ENCODE peak calls at places on chromosomes 16 and 17, in seven cellular contexts. B is tibial artery, T is K562, Z is HFF-Myc, R is WERI-Rb-1, X is pancreas, P is IMR-90. L is an unnamed sample.
A peak's percentile ranks its signal among the peaks of the same experiment; 100 is the strongest.

GRCh38 chr17:81537343-81537855 is 9.2 kb downstream of the FSCN2 start:
- DNase-seq in B (no peak), T (peak; percentile 54), Z (no peak), R (peak; percentile 85), X (peak; percentile 83), P (no peak), L (no peak)

GRCh38 chr16:84605339-84605848 is 12.5 kb downstream of the COTL1 start:
- DNase-seq in B (no peak), T (no peak), Z (no peak), R (no peak), X (no peak), P (no peak), L (no peak)

GRCh38 chr17:79465011-79466006 is 145.5 kb downstream of the RBFOX3 start:
- DNase-seq in B (no peak), T (no peak), Z (no peak), R (peak; percentile 66), X (no peak), P (no peak), L (no peak)

GRCh38 chr17:51166987-51167931 is 1.0 kb downstream of the NME2 start:
- DNase-seq in B (no peak), T (peak; percentile 83), Z (no peak), R (peak; percentile 75), X (peak; percentile 51), P (peak; percentile 19), L (no peak)

GRCh38 chr17:74928786-74929185 is 4.7 kb downstream of the OTOP2 start:
- DNase-seq in B (no peak), T (no peak), Z (no peak), R (no peak), X (no peak), P (no peak), L (no peak)

GRCh38 chr16:75044800-75045361 is 46.1 kb downstream of the ZNRF1 start:
- DNase-seq in B (peak; percentile 37), T (no peak), Z (no peak), R (no peak), X (no peak), P (no peak), L (no peak)

GRCh38 chr17:65985571-65985970 is 206.4 kb downstream of the CEP112 start:
- DNase-seq in B (no peak), T (no peak), Z (no peak), R (no peak), X (no peak), P (peak; percentile 20), L (peak; percentile 3)

GRCh38 chr16:25374556-25374955 is 116.9 kb upstream of the ZKSCAN2 start:
- DNase-seq in B (no peak), T (no peak), Z (no peak), R (no peak), X (no peak), P (no peak), L (no peak)

GRCh38 chr17:334974-335481 is 17.6 kb downstream of the RPH3AL start:
- DNase-seq in B (peak; percentile 16), T (no peak), Z (no peak), R (no peak), X (no peak), P (no peak), L (no peak)

GRCh38 chr16:5228369-5228768 is 130.8 kb upstream of the EEF2KMT start:
- DNase-seq in B (no peak), T (no peak), Z (no peak), R (no peak), X (no peak), P (no peak), L (no peak)

GRCh38 chr16:57533618-57534336 is 2.6 kb downstream of the CCDC102A start:
- DNase-seq in B (no peak), T (no peak), Z (no peak), R (peak; percentile 2), X (no peak), P (no peak), L (no peak)

GRCh38 chr17:71438631-71439146 is 682.1 kb upstream of the SOX9 start:
- DNase-seq in B (peak; percentile 18), T (no peak), Z (peak; percentile 86), R (no peak), X (no peak), P (peak; percentile 98), L (peak; percentile 70)

DNA sequence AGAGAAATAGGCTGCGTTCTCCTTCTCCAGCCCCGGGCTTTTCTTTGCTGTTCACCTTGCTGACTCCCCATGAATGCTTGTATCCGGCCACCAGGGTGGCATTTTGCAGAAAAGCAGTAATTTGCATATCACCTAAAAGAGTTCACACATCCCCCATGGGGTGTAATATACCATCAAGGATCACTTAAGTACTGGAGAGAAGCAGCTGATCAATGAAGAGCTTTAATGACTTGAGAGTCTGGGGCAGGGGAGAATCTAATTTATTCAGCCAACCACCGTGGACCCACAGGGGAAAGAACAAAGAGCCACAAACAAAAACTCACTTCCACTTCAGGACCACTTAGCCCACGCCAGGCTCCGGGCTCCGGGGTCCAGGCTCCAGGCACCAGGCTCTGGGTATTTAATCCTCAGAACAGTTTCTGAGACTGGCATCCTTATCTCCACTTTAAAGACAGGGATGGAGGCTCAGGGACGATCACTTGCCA is 33.9 kb upstream of the SEC14L1 start:
- DNase-seq in B (no peak), T (no peak), Z (no peak), R (no peak), X (no peak), P (no peak), L (no peak)
- H3K4me3 ChIP-seq in B (no peak overlapping the region), T (no peak overlapping the region), Z (no peak overlapping the region), R (no peak overlapping the region), X (no peak overlapping the region), P (no peak overlapping the region), L (no peak overlapping the region)

GRCh38 chr17:7574176-7574953 is 5.1 kb upstream of the CD68 start:
- DNase-seq in B (no peak), T (no peak), Z (no peak), R (no peak), X (no peak), P (peak; percentile 28), L (no peak)
- TF ChIP-seq CTCF in B (no peak), T (no peak), Z (no peak), R (no peak), X (no peak), P (no peak), L (no peak)

GRCh38 chr16:87484487-87485331 is 8.1 kb downstream of the ZCCHC14 start:
- DNase-seq in B (no peak), T (no peak), Z (no peak), R (no peak), X (no peak), P (no peak), L (no peak)
- H3K4me3 ChIP-seq in B (no peak overlapping the region), T (no peak overlapping the region), Z (no peak overlapping the region), R (no peak overlapping the region), X (no peak overlapping the region), P (no peak overlapping the region), L (no peak overlapping the region)

GRCh38 chr16:29310852-29311314 is 95.6 kb downstream of the NPIPB11 start:
- DNase-seq in B (peak; percentile 55), T (no peak), Z (no peak), R (no peak), X (peak; percentile 84), P (no peak), L (no peak)
- TF ChIP-seq CTCF in B (no peak), T (no peak), Z (no peak), R (no peak), X (no peak), P (no peak), L (peak; percentile 28)